ENCODE peak calls at places on chromosomes 6 and 20, in nine cellular contexts. Z, E, O, J, T, I, C, Q and K are unnamed samples. For H3K36me3, the result is how much of the 10 kb centered on the place peaks cover.

GRCh38 chr20:58708246-58708931 is 15.8 kb downstream of the NPEPL1 start:
- DNase-seq in T (no peak), C (no peak), I (peak), Z (no peak), Q (no peak), O (no peak), E (no peak), J (peak), K (no peak)

GRCh38 chr6:125377621-125378020 is 75.9 kb upstream of the HDDC2 start:
- DNase-seq in Z (no peak), Q (no peak), I (no peak), J (no peak), T (peak), C (peak), E (no peak), O (no peak), K (peak)

GRCh38 chr6:34195726-34196115 is 41.0 kb upstream of the HMGA1 start:
- DNase-seq in J (no peak), Z (no peak), C (no peak), T (no peak), O (no peak), I (peak), E (peak), Q (no peak), K (no peak)

GRCh38 chr6:4565301-4566250 is 210.6 kb upstream of the CDYL start:
- DNase-seq in Q (no peak), Z (no peak), J (no peak), E (no peak), T (no peak), C (no peak), O (no peak), I (no peak), K (no peak)

GRCh38 chr6:89817481-89817880 is 2.1 kb downstream of the MDN1 start:
- DNase-seq in I (no peak), C (no peak), Z (no peak), Q (no peak), O (no peak), J (no peak), T (no peak), E (no peak), K (no peak)

GRCh38 chr6:151067684-151068596 is 171.8 kb upstream of the AKAP12 start:
- DNase-seq in Q (peak), T (peak), C (peak), Z (no peak), O (peak), I (peak), J (peak), E (peak), K (peak)

GRCh38 chr6:31597006-31597405 is 4.2 kb upstream of the NCR3 start:
- DNase-seq in Z (peak), O (no peak), I (no peak), Q (no peak), E (peak), C (no peak), J (no peak), T (no peak), K (peak)

GRCh38 chr6:10276106-10276505 is 138.8 kb downstream of the TFAP2A start:
- DNase-seq in Z (no peak), I (no peak), E (no peak), Q (no peak), J (no peak), O (no peak), C (no peak), T (peak), K (peak)

GRCh38 chr6:75431379-75431778 is 62.2 kb downstream of the FILIP1 start:
- DNase-seq in Z (no peak), T (no peak), O (no peak), I (no peak), C (no peak), E (no peak), Q (peak), J (no peak), K (no peak)

GRCh38 chr20:61896058-61896961 is 169.4 kb downstream of the TAF4 start:
- DNase-seq in J (peak), O (no peak), T (no peak), Q (no peak), Z (peak), C (peak), E (peak), I (no peak), K (peak)

GRCh38 chr6:93017213-93017612 is 402.1 kb downstream of the EPHA7 start:
- DNase-seq in E (peak), J (no peak), C (no peak), Z (peak), O (no peak), Q (no peak), I (no peak), T (no peak), K (no peak)

GRCh38 chr6:113859349-113860164 is 2.4 kb downstream of the MARCKS start:
- DNase-seq in O (no peak), T (peak), E (no peak), Q (peak), J (peak), Z (no peak), C (peak), I (peak), K (peak)

GRCh38 chr6:136772685-136773472 is 19.4 kb downstream of the MAP3K5 start:
- DNase-seq in T (peak), C (no peak), I (no peak), J (peak), Z (no peak), Q (no peak), E (no peak), O (peak), K (no peak)

GRCh38 chr6:124995131-124995530 is 32.9 kb downstream of the RNF217 start:
- DNase-seq in O (no peak), T (no peak), C (no peak), I (no peak), J (no peak), Q (no peak), Z (no peak), E (no peak), K (no peak)

GRCh38 chr6:94487371-94487770 is 1068.0 kb upstream of the EPHA7 start:
- DNase-seq in J (no peak), I (no peak), C (no peak), O (no peak), Z (no peak), T (no peak), E (no peak), Q (no peak), K (no peak)

GRCh38 chr6:105608711-105609374 is 206.0 kb upstream of the PREP start:
- DNase-seq in Z (no peak), Q (no peak), I (no peak), C (peak), O (peak), E (no peak), T (peak), J (no peak), K (peak)

GRCh38 chr6:146267447-146267846 is 238.6 kb downstream of the GRM1 start:
- DNase-seq in I (no peak), E (no peak), Q (no peak), Z (no peak), O (no peak), T (no peak), C (no peak), J (no peak), K (no peak)

GRCh38 chr6:14305629-14306028 is 188.1 kb downstream of the CD83 start:
- DNase-seq in T (no peak), C (no peak), O (no peak), Q (no peak), I (no peak), Z (no peak), J (no peak), E (no peak), K (no peak)

GRCh38 chr6:137028912-137029311 is 15.9 kb downstream of the IL20RA start:
- DNase-seq in O (no peak), Q (no peak), T (no peak), E (no peak), I (no peak), C (no peak), Z (no peak), J (no peak), K (no peak)

GRCh38 chr20:50868509-50869495 is 62.4 kb downstream of the ADNP start:
- DNase-seq in Z (no peak), O (peak), J (no peak), C (no peak), I (no peak), T (no peak), Q (no peak), E (no peak), K (no peak)

GRCh38 chr6:159754959-159755914 is 6.6 kb upstream of the ACAT2 start:
- DNase-seq in Q (no peak), Z (no peak), T (no peak), C (no peak), E (no peak), J (no peak), I (no peak), O (no peak), K (no peak)

GRCh38 chr6:159751448-159751847 is 10.4 kb upstream of the ACAT2 start:
- DNase-seq in T (no peak), I (no peak), O (no peak), E (no peak), C (no peak), Z (no peak), Q (no peak), J (no peak), K (no peak)

GRCh38 chr6:159756508-159756907 is 5.3 kb upstream of the ACAT2 start:
- DNase-seq in O (no peak), E (no peak), J (no peak), C (no peak), T (no peak), Q (no peak), I (no peak), Z (no peak), K (no peak)

GRCh38 chr6:159754401-159754800 is 7.4 kb upstream of the ACAT2 start:
- DNase-seq in E (no peak), J (no peak), Z (no peak), O (no peak), T (no peak), Q (no peak), C (no peak), I (no peak), K (no peak)

GRCh38 chr6:159753081-159753872 is 8.6 kb upstream of the ACAT2 start:
- DNase-seq in E (no peak), I (no peak), O (no peak), Z (no peak), J (no peak), C (no peak), Q (no peak), T (no peak), K (no peak)
- H3K36me3 ChIP-seq in E (half or more), I (under half), O (under half), Z (half or more), J (under half), C (under half), Q (half or more), T (half or more), K (half or more)

GRCh38 chr20:56637576-56637975 is 8.5 kb downstream of the TFAP2C start:
- DNase-seq in I (no peak), C (no peak), Z (no peak), J (no peak), E (no peak), Q (no peak), O (no peak), T (no peak), K (no peak)
- H3K36me3 ChIP-seq in I (under half), C (under half), Z (half or more), J (under half), E (under half), Q (under half), O (half or more), T (under half), K (under half)

GRCh38 chr6:24779416-24779815 is 4.7 kb downstream of the GMNN start:
- DNase-seq in I (no peak), Z (no peak), Q (no peak), T (no peak), O (peak), C (no peak), E (no peak), J (no peak), K (no peak)
- H3K36me3 ChIP-seq in I (under half), Z (half or more), Q (under half), T (under half), O (under half), C (under half), E (under half), J (under half), K (under half)

GRCh38 chr6:35292494-35292893 is 5.1 kb upstream of the DEF6 start:
- DNase-seq in T (no peak), O (no peak), J (no peak), Z (no peak), C (no peak), I (no peak), Q (no peak), E (no peak), K (no peak)

GRCh38 chr6:35295521-35296315 is 1.9 kb upstream of the DEF6 start:
- DNase-seq in T (no peak), Z (no peak), O (no peak), J (no peak), Q (no peak), I (no peak), C (no peak), E (no peak), K (no peak)

GRCh38 chr6:35293681-35294080 is 3.9 kb upstream of the DEF6 start:
- DNase-seq in I (no peak), Z (no peak), O (no peak), T (no peak), C (no peak), Q (no peak), J (no peak), E (no peak), K (no peak)

GRCh38 chr6:35295036-35295435 is 2.6 kb upstream of the DEF6 start:
- DNase-seq in O (no peak), E (no peak), T (no peak), Q (no peak), J (no peak), Z (no peak), C (no peak), I (no peak), K (no peak)

GRCh38 chr6:35294308-35294945 is 3.2 kb upstream of the DEF6 start:
- DNase-seq in J (no peak), I (no peak), C (peak), E (peak), Z (peak), Q (no peak), O (no peak), T (no peak), K (peak)
- H3K36me3 ChIP-seq in J (under half), I (under half), C (under half), E (under half), Z (under half), Q (half or more), O (under half), T (under half), K (half or more)

GRCh38 chr20:49233226-49233625 is 14.0 kb downstream of the DDX27 start:
- DNase-seq in C (no peak), Q (no peak), J (no peak), O (no peak), I (no peak), E (no peak), Z (no peak), T (no peak), K (no peak)

GRCh38 chr20:49231461-49231860 is 12.2 kb downstream of the DDX27 start:
- DNase-seq in E (no peak), Q (no peak), C (no peak), Z (no peak), O (no peak), T (no peak), J (no peak), I (no peak), K (no peak)

GRCh38 chr20:49230021-49230420 is 10.8 kb downstream of the DDX27 start:
- DNase-seq in C (no peak), I (no peak), T (no peak), Z (no peak), E (no peak), J (no peak), Q (no peak), O (no peak), K (no peak)

GRCh38 chr20:49228676-49229075 is 9.5 kb downstream of the DDX27 start:
- DNase-seq in T (no peak), Q (no peak), Z (no peak), O (no peak), E (no peak), C (no peak), I (no peak), J (no peak), K (no peak)

GRCh38 chr20:49230575-49231211 is 11.5 kb downstream of the DDX27 start:
- DNase-seq in J (no peak), O (no peak), E (no peak), Q (peak), Z (no peak), T (no peak), I (no peak), C (peak), K (peak)
- H3K36me3 ChIP-seq in J (under half), O (under half), E (half or more), Q (half or more), Z (half or more), T (under half), I (under half), C (under half), K (half or more)

DNA sequence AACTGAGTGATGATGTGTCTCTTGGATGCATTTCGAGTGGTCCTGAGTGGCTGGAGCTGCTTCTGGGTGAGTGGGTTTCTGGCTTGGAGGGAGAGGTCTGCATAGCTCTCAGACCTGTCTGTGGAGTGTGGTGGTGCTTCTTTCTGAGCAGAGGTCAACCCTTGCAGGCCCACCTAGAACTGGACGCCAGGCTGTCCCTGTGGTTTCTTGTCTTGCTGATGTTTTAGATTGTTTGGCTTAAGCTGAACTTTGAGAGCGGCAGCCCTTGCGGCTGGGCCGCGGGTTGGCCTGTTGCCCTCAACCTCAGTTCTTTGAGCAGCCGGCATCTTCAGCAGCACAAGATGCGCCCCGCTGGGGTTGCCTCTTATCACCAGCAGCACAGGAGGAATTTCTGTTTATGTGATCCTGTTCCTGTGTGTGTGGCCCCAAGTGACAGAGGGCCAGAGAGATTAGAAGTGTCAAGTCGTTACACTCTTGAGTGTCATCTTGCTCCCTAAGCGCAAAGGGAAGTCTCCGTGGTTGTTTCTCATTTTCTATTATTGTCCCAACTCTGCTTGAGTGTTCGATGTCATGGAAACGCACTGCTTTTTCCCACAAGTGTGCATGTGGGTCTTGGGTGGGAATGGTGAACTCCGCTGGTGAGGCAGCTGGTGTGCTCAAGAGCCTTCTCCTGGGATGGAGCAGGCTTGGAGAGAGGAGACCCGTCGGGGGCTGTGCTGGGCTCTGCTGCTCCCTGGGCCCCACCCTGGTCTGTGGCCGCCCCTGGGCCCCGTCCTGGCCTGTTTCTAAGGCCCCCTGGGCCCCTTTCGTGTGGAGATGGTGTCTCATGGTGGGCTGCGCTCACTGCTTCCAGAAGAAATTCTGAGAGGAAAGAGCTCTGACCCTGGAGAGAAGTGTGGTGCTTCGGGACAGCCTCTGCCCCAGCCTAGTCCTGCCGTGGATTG is 20.1 kb upstream of the SLC22A1 start:
- DNase-seq in O (no peak), J (no peak), Q (no peak), T (no peak), E (no peak), C (no peak), I (no peak), Z (no peak), K (no peak)
- H3K36me3 ChIP-seq in O (under half), J (under half), Q (half or more), T (under half), E (under half), C (under half), I (under half), Z (under half), K (half or more)